ENCODE peak calls at places on chromosomes 3 and 15, in seven cellular contexts. M is cardiac muscle cell; S is RWPE2; B is OCI-LY7; N is body of pancreas; U is left ventricle myocardium inferior; Q is naive thymus-derived CD4-positive, alpha-beta T cell. H is an unnamed sample. For H3K4me1, the result is how much of the 10 kb centered on the place peaks cover.

GRCh38 chr15:40902605-40903561 is 8.6 kb downstream of the VPS18 start:
- DNase-seq in M (peak), S (peak), B (peak), N (no peak), U (peak), Q (no peak), H (no peak)

GRCh38 chr3:188284455-188285212 is 130.7 kb downstream of the LPP start:
- DNase-seq in M (no peak), S (no peak), B (peak), N (no peak), U (no peak), Q (peak), H (no peak)

GRCh38 chr3:132521921-132522320 is 75.1 kb upstream of the ACKR4 start:
- DNase-seq in M (peak), S (no peak), B (no peak), N (no peak), U (no peak), Q (no peak), H (no peak)

GRCh38 chr15:90000175-90000923 is 775 bp upstream of the ZNF710 start:
- DNase-seq in M (peak), S (no peak), B (peak), N (peak), U (no peak), Q (no peak), H (no peak)

GRCh38 chr3:191775451-191776233 is 314.7 kb downstream of the PYDC2 start:
- DNase-seq in M (no peak), S (no peak), B (no peak), N (no peak), U (no peak), Q (no peak), H (no peak)

GRCh38 chr3:52128118-52128683 is 26.0 kb downstream of the POC1A start:
- DNase-seq in M (peak), S (no peak), B (no peak), N (no peak), U (no peak), Q (no peak), H (peak)

GRCh38 chr3:59027607-59028006 is 22.2 kb downstream of the CFAP20DC start:
- DNase-seq in M (no peak), S (no peak), B (no peak), N (no peak), U (no peak), Q (no peak), H (no peak)

GRCh38 chr3:44924102-44925084 is 50.0 kb downstream of the TGM4 start:
- DNase-seq in M (peak), S (no peak), B (no peak), N (peak), U (no peak), Q (no peak), H (no peak)

GRCh38 chr3:47009225-47010049 is 30.0 kb downstream of the NBEAL2 start:
- DNase-seq in M (peak), S (peak), B (peak), N (peak), U (peak), Q (peak), H (no peak)

GRCh38 chr3:127203024-127203423 is 10.1 kb downstream of the PRR23E start:
- DNase-seq in M (no peak), S (no peak), B (no peak), N (no peak), U (no peak), Q (no peak), H (no peak)

GRCh38 chr3:15327941-15328340 is 4.4 kb downstream of the SH3BP5 start:
- DNase-seq in M (no peak), S (no peak), B (peak), N (peak), U (peak), Q (no peak), H (no peak)

GRCh38 chr3:153070153-153070868 is 91.7 kb upstream of the RAP2B start:
- DNase-seq in M (peak), S (no peak), B (no peak), N (no peak), U (no peak), Q (no peak), H (no peak)

GRCh38 chr3:59535791-59536221 is 486.0 kb upstream of the CFAP20DC start:
- DNase-seq in M (peak), S (no peak), B (no peak), N (no peak), U (no peak), Q (no peak), H (no peak)

GRCh38 chr15:65579762-65580161 is 31.2 kb downstream of the INTS14 start:
- DNase-seq in M (no peak), S (no peak), B (no peak), N (no peak), U (no peak), Q (no peak), H (no peak)

GRCh38 chr15:42511010-42511396 is 15.6 kb downstream of the SNAP23 start:
- DNase-seq in M (peak), S (no peak), B (no peak), N (no peak), U (no peak), Q (no peak), H (no peak)

GRCh38 chr3:155676252-155676981 is 68.5 kb downstream of the PLCH1 start:
- DNase-seq in M (peak), S (no peak), B (no peak), N (peak), U (peak), Q (no peak), H (no peak)

GRCh38 chr3:184651945-184652344 is 59.9 kb downstream of the MAGEF1 start:
- DNase-seq in M (no peak), S (peak), B (no peak), N (no peak), U (no peak), Q (no peak), H (no peak)

GRCh38 chr3:159789742-159790635 is 198.6 kb upstream of the IL12A start:
- DNase-seq in M (no peak), S (no peak), B (no peak), N (no peak), U (no peak), Q (no peak), H (no peak)

GRCh38 chr15:29126208-29126536 is 143.4 kb downstream of the NSMCE3 start:
- DNase-seq in M (no peak), S (no peak), B (no peak), N (no peak), U (peak), Q (no peak), H (no peak)

GRCh38 chr3:148848410-148848809 is 16.7 kb upstream of the CPA3 start:
- DNase-seq in M (no peak), S (no peak), B (no peak), N (no peak), U (no peak), Q (no peak), H (no peak)

GRCh38 chr3:129503387-129504010 is 24.9 kb upstream of the RHO start:
- DNase-seq in M (no peak), S (no peak), B (no peak), N (no peak), U (no peak), Q (no peak), H (no peak)

GRCh38 chr3:134332344-134332743 is 41.9 kb downstream of the AMOTL2 start:
- DNase-seq in M (no peak), S (no peak), B (no peak), N (no peak), U (no peak), Q (no peak), H (no peak)

GRCh38 chr15:85296615-85297402 is 83.6 kb upstream of the AKAP13 start:
- DNase-seq in M (peak), S (no peak), B (peak), N (peak), U (no peak), Q (peak), H (peak)

GRCh38 chr3:13657660-13658435 is 108.9 kb downstream of the FBLN2 start:
- DNase-seq in M (peak), S (no peak), B (peak), N (peak), U (peak), Q (peak), H (no peak)

GRCh38 chr3:99753268-99753975 is 64.2 kb upstream of the CMSS1 start:
- DNase-seq in M (peak), S (no peak), B (peak), N (no peak), U (no peak), Q (peak), H (peak)

GRCh38 chr3:136711277-136711676 is 40.9 kb downstream of the STAG1 start:
- DNase-seq in M (no peak), S (no peak), B (no peak), N (no peak), U (no peak), Q (no peak), H (no peak)

GRCh38 chr3:136708339-136708985 is 43.7 kb downstream of the STAG1 start:
- DNase-seq in M (peak), S (no peak), B (no peak), N (no peak), U (no peak), Q (no peak), H (no peak)

GRCh38 chr3:136716629-136717028 is 35.5 kb downstream of the STAG1 start:
- DNase-seq in M (no peak), S (no peak), B (no peak), N (no peak), U (no peak), Q (no peak), H (no peak)

GRCh38 chr3:136713961-136714514 is 38.1 kb downstream of the STAG1 start:
- DNase-seq in M (no peak), S (no peak), B (no peak), N (no peak), U (no peak), Q (no peak), H (no peak)
- H3K4me1 ChIP-seq in M (under half), S (under half), B (under half), N (under half), U (under half), Q (under half), H (under half)

GRCh38 chr3:187013080-187013838 is 82.9 kb downstream of the ST6GAL1 start:
- DNase-seq in M (peak), S (no peak), B (no peak), N (no peak), U (no peak), Q (no peak), H (no peak)

GRCh38 chr3:187014417-187014864 is 84.1 kb downstream of the ST6GAL1 start:
- DNase-seq in M (peak), S (no peak), B (no peak), N (no peak), U (no peak), Q (no peak), H (no peak)

GRCh38 chr3:187011915-187012314 is 81.6 kb downstream of the ST6GAL1 start:
- DNase-seq in M (no peak), S (no peak), B (peak), N (no peak), U (no peak), Q (no peak), H (no peak)

GRCh38 chr3:187015903-187016638 is 85.7 kb downstream of the ST6GAL1 start:
- DNase-seq in M (no peak), S (no peak), B (peak), N (no peak), U (no peak), Q (no peak), H (no peak)

DNA sequence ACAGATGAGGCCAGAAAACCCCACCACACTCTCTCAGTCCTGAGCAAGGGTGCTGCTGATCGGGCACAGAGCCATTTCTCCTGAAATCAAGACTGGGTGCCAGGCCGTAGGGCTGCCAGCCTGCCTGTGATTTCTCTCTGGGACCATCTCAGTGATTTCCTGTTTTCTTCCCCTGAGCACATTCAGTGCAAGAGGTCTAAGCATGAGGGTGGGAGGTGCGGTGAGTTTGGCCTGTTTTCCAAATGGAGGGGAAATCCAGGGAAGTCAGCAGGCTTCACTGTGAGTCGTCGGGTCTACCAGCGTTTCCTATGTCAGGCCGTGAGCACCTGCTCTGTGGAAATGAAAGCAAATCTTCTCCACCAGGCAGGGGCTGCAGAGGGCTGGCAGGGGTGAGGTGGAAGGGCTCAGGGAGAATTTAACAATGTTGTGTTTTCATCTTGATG is 82.3 kb downstream of the ST6GAL1 start:
- DNase-seq in M (peak), S (no peak), B (peak), N (no peak), U (no peak), Q (peak), H (no peak)
- H3K4me1 ChIP-seq in M (under half), S (under half), B (half or more), N (under half), U (half or more), Q (under half), H (under half)

GRCh38 chr3:172085557-172085895 is 46.1 kb downstream of the FNDC3B start:
- DNase-seq in M (no peak), S (no peak), B (no peak), N (no peak), U (no peak), Q (no peak), H (no peak)
- H3K4me1 ChIP-seq in M (under half), S (under half), B (under half), N (half or more), U (half or more), Q (under half), H (under half)

DNA sequence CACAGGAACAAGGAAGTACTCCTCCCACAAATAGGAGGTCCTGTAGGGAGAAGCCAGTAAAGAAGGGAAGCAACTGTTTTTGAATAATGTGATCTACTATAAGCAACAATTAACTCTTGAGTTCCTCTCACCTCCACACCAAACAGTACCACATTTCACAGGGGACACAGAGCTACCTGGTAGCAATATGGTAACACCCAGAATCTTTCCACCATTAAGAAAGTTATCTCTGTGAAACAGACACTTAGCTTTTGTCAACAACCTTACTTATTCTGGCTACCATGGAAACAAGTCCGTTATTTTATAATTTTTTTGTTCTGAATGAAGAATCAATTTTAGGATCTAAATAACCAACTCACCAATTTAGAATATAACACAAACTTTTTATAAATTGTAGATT is 49.5 kb downstream of the TBL1XR1 start:
- DNase-seq in M (no peak), S (no peak), B (no peak), N (no peak), U (no peak), Q (no peak), H (no peak)
- H3K4me1 ChIP-seq in M (under half), S (under half), B (half or more), N (under half), U (half or more), Q (under half), H (under half)

GRCh38 chr3:124881976-124882697 is 5.0 kb downstream of the ITGB5 start:
- DNase-seq in M (no peak), S (no peak), B (no peak), N (no peak), U (no peak), Q (no peak), H (no peak)
- H3K4me1 ChIP-seq in M (under half), S (half or more), B (under half), N (under half), U (half or more), Q (under half), H (under half)

DNA sequence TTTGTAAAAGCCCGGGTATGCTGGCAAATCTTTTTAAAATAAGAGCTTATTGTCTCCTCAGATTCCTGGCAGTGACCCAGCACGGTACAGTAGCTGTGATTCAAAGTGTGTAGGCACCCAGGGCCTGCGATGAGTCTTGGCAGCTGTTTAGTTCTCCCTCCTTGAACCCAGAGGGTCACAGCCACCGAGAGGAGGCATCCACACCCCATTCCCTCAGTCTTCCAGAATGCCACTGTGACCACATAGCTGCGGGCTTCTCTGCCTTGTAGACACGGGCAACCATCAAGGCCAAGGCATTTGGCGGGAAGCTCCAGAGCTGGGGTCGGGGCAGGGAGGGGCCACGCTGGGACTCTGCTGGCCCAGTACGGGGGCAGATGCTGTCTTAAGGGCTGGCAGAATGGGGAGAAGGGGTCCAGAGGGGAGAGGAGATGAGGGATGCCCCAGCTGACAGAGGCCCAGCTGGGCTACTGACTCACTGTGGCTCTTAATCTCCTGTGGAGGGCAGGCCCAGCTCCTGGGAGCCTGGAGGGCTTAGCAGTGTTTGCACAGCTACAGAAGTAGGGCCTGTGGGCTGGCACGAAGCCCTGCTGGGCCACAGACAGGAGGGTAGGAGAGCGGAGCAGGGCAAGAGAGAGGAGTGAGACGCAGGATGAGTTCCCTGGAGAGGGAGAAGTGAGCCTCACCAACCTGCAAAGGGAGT is 68.8 kb upstream of the DLG1 start:
- DNase-seq in M (peak), S (peak), B (no peak), N (no peak), U (no peak), Q (no peak), H (no peak)
- H3K4me1 ChIP-seq in M (under half), S (under half), B (under half), N (under half), U (under half), Q (under half), H (under half)

H was measured in NT2/D1.